ENCODE peak calls at places on chromosomes 4 and X, in ten cellular contexts. R is hippocampal formation; A is lower lobe of right lung; J is MCF 10A; L is EH; C is CD4-positive, CD25-positive, alpha-beta regulatory T cell; K is SJSA1; E is WTC11; D is AG20443; W is activated CD8-positive, alpha-beta memory T cell treated with anti-CD3 and anti-CD28 coated beads for 1 hour. M is an unnamed sample.

GRCh38 chrX:13464599-13465275 is 104.7 kb upstream of the EGFL6 start:
- DNase-seq in L (peak; percentile 19), K (no peak), A (no peak), C (no peak), D (no peak), E (no peak), R (no peak), W (no peak), J (no peak), M (no peak)

GRCh38 chr4:6688879-6689505 is 4.7 kb upstream of the S100P start:
- DNase-seq in K (peak; percentile 93), C (peak; percentile 79), R (no peak), D (peak; percentile 94), E (peak; percentile 38), A (no peak), W (peak; percentile 54), L (peak; percentile 96), J (peak; percentile 88), M (no peak)

GRCh38 chr4:96646146-96646545 is 806.3 kb downstream of the PDHA2 start:
- DNase-seq in R (no peak), L (no peak), C (no peak), E (no peak), J (no peak), A (no peak), K (no peak), W (no peak), D (no peak), M (no peak)

GRCh38 chr4:14807857-14808256 is 194.4 kb upstream of the CPEB2 start:
- DNase-seq in C (no peak), K (no peak), J (no peak), E (no peak), R (no peak), W (no peak), L (no peak), D (no peak), A (no peak), M (no peak)

GRCh38 chr4:6694177-6694901 is 661 bp downstream of the S100P start:
- DNase-seq in W (no peak), K (no peak), D (no peak), C (peak; percentile 38), A (no peak), R (no peak), E (no peak), L (no peak), J (no peak), M (no peak)

GRCh38 chr4:97646997-97647396 is 496.3 kb downstream of the STPG2 start:
- DNase-seq in L (peak; percentile 58), A (no peak), D (no peak), E (no peak), J (peak; percentile 31), C (no peak), W (no peak), R (no peak), K (no peak), M (no peak)

GRCh38 chr4:60750962-60751361 is 449.2 kb upstream of the ADGRL3 start:
- DNase-seq in C (no peak), L (no peak), R (no peak), A (no peak), E (no peak), J (no peak), K (no peak), W (no peak), D (no peak), M (no peak)

GRCh38 chrX:11215191-11215921 is 77.9 kb upstream of the AMELX start:
- DNase-seq in L (no peak), E (peak; percentile 58), K (no peak), C (no peak), R (no peak), D (no peak), A (no peak), W (no peak), J (no peak), M (no peak)

GRCh38 chr4:101670897-101671296 is 119.6 kb upstream of the BANK1 start:
- DNase-seq in K (no peak), D (peak; percentile 23), R (no peak), J (no peak), L (no peak), E (no peak), C (no peak), W (no peak), A (no peak), M (no peak)

M was measured in endothelial cell.